ENCODE peak calls at places on chromosome 16, in four cellular contexts. Q is tibial nerve, Z is right lobe of liver, L is A549. T is an unnamed sample.

GRCh38 chr16:17439580-17439979 is 31.2 kb downstream of the XYLT1 start:
- DNase-seq in Q (no peak), Z (no peak), L (no peak), T (no peak)

GRCh38 chr16:55021595-55022475 is 91.2 kb downstream of the IRX5 start:
- DNase-seq in Z (no peak), L (peak; percentile 21), Q (no peak), T (no peak)

GRCh38 chr16:53949716-53950410 is 245.9 kb downstream of the FTO start:
- DNase-seq in Q (no peak), L (no peak), Z (no peak), T (no peak)

GRCh38 chr16:53822936-53823529 is 119.1 kb downstream of the FTO start:
- DNase-seq in L (no peak), Q (no peak), Z (no peak), T (no peak)

GRCh38 chr16:82509636-82510035 is 117.1 kb upstream of the CDH13 start:
- DNase-seq in Z (no peak), L (no peak), Q (no peak), T (no peak)

GRCh38 chr16:48091077-48091476 is 64.7 kb downstream of the ABCC12 start:
- DNase-seq in Q (no peak), Z (no peak), L (no peak), T (no peak)

GRCh38 chr16:78494105-78494504 is 394.7 kb downstream of the WWOX start:
- DNase-seq in L (no peak), Q (no peak), Z (no peak), T (no peak)

GRCh38 chr16:74521691-74522090 is 85.2 kb downstream of the GLG1 start:
- DNase-seq in Z (no peak), L (no peak), Q (no peak), T (no peak)

GRCh38 chr16:72946474-72947194 is 101.3 kb downstream of the ZFHX3 start:
- DNase-seq in Z (peak; percentile 82), Q (no peak), L (no peak), T (peak; percentile 75)

GRCh38 chr16:69932228-69932627 is 18.9 kb upstream of the CLEC18A start:
- DNase-seq in Q (no peak), Z (no peak), L (no peak), T (no peak)

GRCh38 chr16:50821586-50821985 is 79.7 kb downstream of the CYLD start:
- DNase-seq in Q (no peak), L (no peak), Z (no peak), T (no peak)

GRCh38 chr16:77213542-77214108 is 14.4 kb downstream of the SYCE1L start:
- DNase-seq in L (peak; percentile 90), Z (no peak), Q (no peak), T (peak; percentile 69)

GRCh38 chr16:79037429-79038373 is 562.8 kb downstream of the MAF start:
- DNase-seq in Q (no peak), Z (no peak), L (no peak), T (no peak)

GRCh38 chr16:85611205-85611454 is 2.0 kb upstream of the GSE1 start:
- DNase-seq in L (no peak), Q (no peak), Z (no peak), T (no peak)

GRCh38 chr16:57134982-57135381 is 42.6 kb downstream of the CPNE2 start:
- DNase-seq in L (no peak), Z (no peak), Q (no peak), T (no peak)

GRCh38 chr16:46629331-46629843 is 8.2 kb upstream of the SHCBP1 start:
- DNase-seq in Z (no peak), Q (no peak), L (peak; percentile 58), T (no peak)

GRCh38 chr16:67339453-67339852 is 12.8 kb downstream of the LRRC36 start:
- DNase-seq in Z (no peak), L (no peak), Q (no peak), T (no peak)

GRCh38 chr16:56637814-56638750 is at the start of gene MT1A:
- DNase-seq in L (peak; percentile 23), Q (peak; percentile 61), Z (peak; percentile 90), T (peak; percentile 85)

GRCh38 chr16:3836641-3837040 is 43.9 kb downstream of the CREBBP start:
- DNase-seq in Z (no peak), L (no peak), Q (no peak), T (no peak)

GRCh38 chr16:3832669-3833068 is 47.8 kb downstream of the CREBBP start:
- DNase-seq in L (no peak), Q (no peak), Z (no peak), T (no peak)

GRCh38 chr16:3837851-3838564 is 42.5 kb downstream of the CREBBP start:
- DNase-seq in Q (no peak), L (no peak), Z (no peak), T (no peak)

GRCh38 chr16:3838600-3839401 is 41.7 kb downstream of the CREBBP start:
- DNase-seq in Q (no peak), Z (no peak), L (no peak), T (no peak)

GRCh38 chr16:3835089-3835602 is 45.4 kb downstream of the CREBBP start:
- DNase-seq in Q (no peak), Z (no peak), L (no peak), T (no peak)
- H3K9me3 ChIP-seq in Q (peaks cover 17% of the 10 kb centered on the region), Z (no peaks in the 10 kb centered on the region), L (peaks cover 14% of the 10 kb centered on the region), T (peaks cover 9% of the 10 kb centered on the region)

DNA sequence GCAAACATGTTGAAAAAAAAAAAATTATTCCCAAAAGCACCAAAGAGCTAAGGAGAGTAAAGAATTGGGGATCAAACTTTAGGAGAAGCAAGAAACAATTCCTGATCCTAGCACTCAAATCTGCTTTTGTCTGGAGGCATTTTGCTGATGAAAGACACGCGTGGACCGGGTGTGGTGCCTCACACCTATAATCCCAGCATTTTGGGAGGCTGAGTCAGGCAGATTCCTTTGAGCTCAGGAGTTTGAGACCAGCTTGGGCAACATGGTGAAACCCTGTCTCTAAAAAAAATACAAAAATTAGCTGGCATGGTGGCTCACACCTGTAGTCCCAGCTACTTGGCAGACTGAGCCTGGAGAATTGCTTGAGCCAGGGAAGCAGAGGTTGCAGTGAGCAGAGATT is 35.4 kb downstream of the ZFP90 start:
- DNase-seq in Q (no peak), Z (no peak), L (no peak), T (no peak)
- H3K9me3 ChIP-seq in Q (peaks cover 100% of the 10 kb centered on the region), Z (peaks cover 28% of the 10 kb centered on the region), L (peaks cover 84% of the 10 kb centered on the region), T (peaks cover 97% of the 10 kb centered on the region)

GRCh38 chr16:87080571-87081167 is 236.5 kb downstream of the C16orf95 start:
- DNase-seq in Q (no peak), L (no peak), Z (no peak), T (no peak)

GRCh38 chr16:87086575-87086974 is 230.6 kb downstream of the C16orf95 start:
- DNase-seq in Z (no peak), L (no peak), Q (no peak), T (no peak)

GRCh38 chr16:87086156-87086555 is 231.0 kb downstream of the C16orf95 start:
- DNase-seq in L (no peak), Z (no peak), Q (no peak), T (no peak)

GRCh38 chr16:87085441-87085840 is 231.8 kb downstream of the C16orf95 start:
- DNase-seq in L (no peak), Q (no peak), Z (no peak), T (no peak)
- H3K9me3 ChIP-seq in L (peaks cover 37% of the 10 kb centered on the region), Q (peaks cover 37% of the 10 kb centered on the region), Z (peaks cover 8% of the 10 kb centered on the region), T (peaks cover 7% of the 10 kb centered on the region)

GRCh38 chr16:3295209-3295608 is 10.0 kb downstream of the TIGD7 start:
- DNase-seq in Q (no peak), Z (no peak), L (no peak), T (no peak)

GRCh38 chr16:3289998-3290673 is 6.8 kb downstream of the ZNF263 start:
- DNase-seq in Z (no peak), L (no peak), Q (no peak), T (no peak)

GRCh38 chr16:3292604-3293003 is 9.3 kb downstream of the ZNF263 start:
- DNase-seq in Q (no peak), L (no peak), Z (no peak), T (no peak)

DNA sequence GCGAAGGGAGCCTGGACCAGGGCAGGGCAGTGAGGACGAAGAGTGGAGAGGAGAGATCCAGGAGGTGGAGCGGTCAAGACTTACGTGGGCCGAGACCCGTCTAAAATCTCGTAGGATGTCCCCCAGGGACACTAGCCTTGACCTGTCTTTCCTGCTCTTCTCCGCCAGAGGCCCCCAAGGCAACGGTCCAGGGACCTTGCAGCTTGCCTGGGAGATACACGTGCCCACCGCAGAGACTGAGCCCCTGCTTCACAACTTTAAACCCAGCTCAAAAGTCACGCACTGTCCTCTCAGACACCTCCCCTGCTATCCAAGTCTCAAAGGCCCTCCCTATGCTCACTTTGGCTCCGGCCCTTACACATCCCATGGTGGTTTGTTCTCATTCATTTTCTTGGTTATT is 9.4 kb downstream of the TIGD7 start:
- DNase-seq in L (no peak), Q (no peak), Z (no peak), T (no peak)
- H3K9me3 ChIP-seq in L (peaks cover 97% of the 10 kb centered on the region), Q (peaks cover 100% of the 10 kb centered on the region), Z (peaks cover 10% of the 10 kb centered on the region), T (peaks cover 6% of the 10 kb centered on the region)